ENCODE peak calls at places on chromosomes 7 and 10, in seven cellular contexts. M, A, P, X, N, U and B are unnamed samples.
A peak's percentile ranks its signal among the peaks of the same experiment; 100 is the strongest.

GRCh38 chr7:36949711-36950600 is 225.7 kb upstream of the AOAH start:
- DNase-seq in N (no peak), P (no peak), X (peak; percentile 50), U (peak; percentile 56), A (no peak), M (peak; percentile 28), B (no peak)

GRCh38 chr7:124785994-124786393 is 20.4 kb upstream of the GPR37 start:
- DNase-seq in X (no peak), N (no peak), A (no peak), P (no peak), U (no peak), M (no peak), B (no peak)

GRCh38 chr10:102230264-102230860 is 4.3 kb downstream of the ELOVL3 start:
- DNase-seq in A (no peak), N (peak; percentile 42), X (peak; percentile 35), U (no peak), P (no peak), M (peak; percentile 65), B (peak; percentile 41)

GRCh38 chr7:45103958-45104843 is 7.3 kb downstream of the TBRG4 start:
- DNase-seq in A (no peak), U (no peak), N (no peak), M (no peak), P (no peak), X (no peak), B (no peak)

GRCh38 chr7:13309535-13309934 is 622.1 kb downstream of the ARL4A start:
- DNase-seq in N (no peak), M (no peak), P (no peak), U (no peak), A (no peak), X (no peak), B (no peak)

GRCh38 chr10:128418819-128419218 is 292.6 kb upstream of the MKI67 start:
- DNase-seq in M (no peak), P (no peak), A (no peak), N (no peak), U (no peak), X (no peak), B (no peak)

GRCh38 chr7:81659697-81660395 is 110.0 kb downstream of the HGF start:
- DNase-seq in U (no peak), P (no peak), A (no peak), M (no peak), N (no peak), X (no peak), B (no peak)

GRCh38 chr10:91779011-91779605 is 19.1 kb upstream of the TNKS2 start:
- DNase-seq in M (no peak), N (no peak), A (no peak), U (no peak), X (no peak), P (no peak), B (no peak)

GRCh38 chr7:42662862-42663261 is 249.0 kb downstream of the C7orf25 start:
- DNase-seq in A (no peak), P (no peak), X (no peak), U (no peak), M (no peak), N (no peak), B (no peak)

GRCh38 chr10:66836057-66836456 is 89.8 kb upstream of the LRRTM3 start:
- DNase-seq in P (no peak), X (no peak), M (no peak), U (no peak), N (peak; percentile 81), A (no peak), B (no peak)

GRCh38 chr10:93992400-93993030 is 1.2 kb upstream of the PLCE1 start:
- DNase-seq in U (no peak), P (no peak), X (no peak), M (no peak), A (no peak), N (peak; percentile 16), B (no peak)

GRCh38 chr7:43083091-43083490 is 29.4 kb upstream of the HECW1 start:
- DNase-seq in U (no peak), N (no peak), P (no peak), X (no peak), M (no peak), A (no peak), B (no peak)

GRCh38 chr10:131675104-131675503 is 225.7 kb upstream of the PPP2R2D start:
- DNase-seq in M (no peak), X (no peak), N (no peak), U (no peak), P (no peak), A (no peak), B (no peak)

GRCh38 chr10:3986407-3987141 is 201.6 kb upstream of the KLF6 start:
- DNase-seq in M (no peak), U (no peak), P (no peak), A (no peak), N (no peak), X (no peak), B (no peak)

GRCh38 chr10:5547934-5548660 is 23.3 kb downstream of the CALML3 start:
- DNase-seq in P (peak; percentile 67), U (no peak), X (peak; percentile 73), A (no peak), M (peak; percentile 68), N (no peak), B (no peak)

GRCh38 chr7:117186218-117186617 is 136.6 kb downstream of the WNT2 start:
- DNase-seq in U (no peak), A (no peak), X (no peak), P (no peak), N (peak; percentile 85), M (no peak), B (no peak)

GRCh38 chr7:69412331-69413146 is 185.7 kb upstream of the AUTS2 start:
- DNase-seq in U (peak; percentile 49), N (no peak), A (no peak), P (peak; percentile 82), M (peak; percentile 40), X (no peak), B (no peak)

GRCh38 chr7:98352621-98353020 is 48.3 kb downstream of the BAIAP2L1 start:
- DNase-seq in U (no peak), A (no peak), N (peak; percentile 90), P (no peak), X (peak; percentile 54), M (peak; percentile 42), B (no peak)

GRCh38 chr10:27747096-27747451 is 1.5 kb upstream of the MKX start:
- DNase-seq in P (no peak), A (no peak), M (no peak), U (no peak), X (no peak), N (peak; percentile 5), B (no peak)

GRCh38 chr7:14851610-14852009 is 50.9 kb downstream of the DGKB start:
- DNase-seq in M (no peak), P (no peak), X (no peak), U (no peak), N (peak; percentile 12), A (no peak), B (no peak)

GRCh38 chr7:39810204-39810642 is 139.8 kb upstream of the CDK13 start:
- DNase-seq in M (no peak), U (no peak), P (no peak), N (no peak), A (no peak), X (no peak), B (no peak)

GRCh38 chr7:74544706-74545469 is 91.2 kb downstream of the GTF2IRD1 start:
- DNase-seq in N (peak; percentile 64), A (no peak), M (no peak), X (peak; percentile 76), P (no peak), U (no peak), B (peak; percentile 33)

GRCh38 chr7:1536768-1537630 is 6.5 kb downstream of the MAFK start:
- DNase-seq in U (peak; percentile 78), A (no peak), P (peak; percentile 94), N (peak; percentile 99), M (peak; percentile 99), X (peak; percentile 89), B (no peak)

GRCh38 chr10:124285587-124286527 is 132.9 kb downstream of the OAT start:
- DNase-seq in N (no peak), P (no peak), U (no peak), M (no peak), X (no peak), A (no peak), B (no peak)

GRCh38 chr7:156178214-156178613 is 366.0 kb upstream of the SHH start:
- DNase-seq in N (no peak), M (no peak), X (no peak), P (no peak), A (no peak), U (peak; percentile 51), B (no peak)

GRCh38 chr10:16986406-16987128 is 143.0 kb downstream of the CUBN start:
- DNase-seq in M (no peak), N (peak; percentile 88), P (no peak), U (peak; percentile 62), X (no peak), A (no peak), B (no peak)

GRCh38 chr7:118153551-118154177 is 30.3 kb upstream of the LSM8 start:
- DNase-seq in U (no peak), P (no peak), M (peak; percentile 21), X (peak; percentile 36), N (peak; percentile 33), A (peak; percentile 1), B (peak; percentile 66)

GRCh38 chr10:110996256-110996655 is 76.9 kb downstream of the SHOC2 start:
- DNase-seq in M (no peak), A (no peak), N (no peak), U (no peak), X (no peak), P (no peak), B (no peak)

GRCh38 chr7:150896562-150897209 is 44.4 kb downstream of the AOC1 start:
- DNase-seq in M (no peak), U (no peak), X (no peak), P (no peak), N (no peak), A (no peak), B (no peak)

GRCh38 chr7:29453022-29453421 is 110.6 kb upstream of the PRR15 start:
- DNase-seq in A (no peak), M (no peak), N (no peak), P (no peak), U (no peak), X (no peak), B (no peak)

GRCh38 chr7:129014501-129015101 is 40.3 kb downstream of the TNPO3 start:
- DNase-seq in A (no peak), N (no peak), P (no peak), U (no peak), X (no peak), M (no peak), B (no peak)

GRCh38 chr10:132138596-132138995 is 48.2 kb upstream of the DPYSL4 start:
- DNase-seq in U (no peak), X (no peak), P (no peak), A (no peak), M (no peak), N (no peak), B (no peak)

GRCh38 chr7:117084286-117084685 is 131.0 kb downstream of the ST7 start:
- DNase-seq in M (no peak), N (no peak), U (no peak), X (no peak), A (no peak), P (no peak), B (no peak)